ENCODE peak calls at places on chromosomes 12 and 14, in eight cellular contexts. One of them, this sample, is unnamed.
A peak's percentile ranks its signal among the peaks of the same experiment; 100 is the strongest.

GRCh38 chr14:95261616-95262510 is 57.8 kb downstream of the CLMN start:
- DNase-seq in AG20443: no peak
- DNase-seq in MV-4-11: no peak
- DNase-seq in stimulated activated naive CD4-positive, alpha-beta T cell: no peak
- DNase-seq in stimulated activated CD4-positive, alpha-beta T cell treated with anti-CD3 and anti-CD28 coated beads, Interleukin-1b, Interleukin-23, amount 100 ng/mL, for 4 hours: no peak
- DNase-seq in Caco-2: no peak
- DNase-seq in endothelial cell: no peak
- DNase-seq in posterior vena cava: no peak
- DNase-seq in this sample: no peak

GRCh38 chr14:36553650-36554260 is 28.7 kb downstream of the NKX2-8 start:
- DNase-seq in AG20443: peak; percentile 74
- DNase-seq in MV-4-11: peak; percentile 49
- DNase-seq in stimulated activated naive CD4-positive, alpha-beta T cell: no peak
- DNase-seq in stimulated activated CD4-positive, alpha-beta T cell treated with anti-CD3 and anti-CD28 coated beads, Interleukin-1b, Interleukin-23, amount 100 ng/mL, for 4 hours: no peak
- DNase-seq in Caco-2: peak; percentile 48
- DNase-seq in endothelial cell: no peak
- DNase-seq in posterior vena cava: no peak
- DNase-seq in this sample: peak; percentile 54

GRCh38 chr14:24630872-24631477 is 3.0 kb downstream of the GZMB start:
- DNase-seq in AG20443: peak; percentile 41
- DNase-seq in MV-4-11: no peak
- DNase-seq in stimulated activated naive CD4-positive, alpha-beta T cell: no peak
- DNase-seq in stimulated activated CD4-positive, alpha-beta T cell treated with anti-CD3 and anti-CD28 coated beads, Interleukin-1b, Interleukin-23, amount 100 ng/mL, for 4 hours: no peak
- DNase-seq in Caco-2: no peak
- DNase-seq in endothelial cell: no peak
- DNase-seq in posterior vena cava: no peak
- DNase-seq in this sample: no peak

GRCh38 chr12:76962099-76962498 is 83.3 kb upstream of the CSRP2 start:
- DNase-seq in AG20443: no peak
- DNase-seq in MV-4-11: no peak
- DNase-seq in stimulated activated naive CD4-positive, alpha-beta T cell: no peak
- DNase-seq in stimulated activated CD4-positive, alpha-beta T cell treated with anti-CD3 and anti-CD28 coated beads, Interleukin-1b, Interleukin-23, amount 100 ng/mL, for 4 hours: no peak
- DNase-seq in Caco-2: no peak
- DNase-seq in endothelial cell: no peak
- DNase-seq in posterior vena cava: no peak
- DNase-seq in this sample: no peak

GRCh38 chr12:68534108-68534507 is 76.6 kb upstream of the RAP1B start:
- DNase-seq in AG20443: no peak
- DNase-seq in MV-4-11: no peak
- DNase-seq in stimulated activated naive CD4-positive, alpha-beta T cell: no peak
- DNase-seq in stimulated activated CD4-positive, alpha-beta T cell treated with anti-CD3 and anti-CD28 coated beads, Interleukin-1b, Interleukin-23, amount 100 ng/mL, for 4 hours: no peak
- DNase-seq in Caco-2: no peak
- DNase-seq in endothelial cell: no peak
- DNase-seq in posterior vena cava: no peak
- DNase-seq in this sample: no peak

GRCh38 chr14:69242311-69243224 is 17.4 kb upstream of the GALNT16 start:
- DNase-seq in AG20443: peak; percentile 82
- DNase-seq in MV-4-11: peak; percentile 66
- DNase-seq in stimulated activated naive CD4-positive, alpha-beta T cell: peak; percentile 29
- DNase-seq in stimulated activated CD4-positive, alpha-beta T cell treated with anti-CD3 and anti-CD28 coated beads, Interleukin-1b, Interleukin-23, amount 100 ng/mL, for 4 hours: peak; percentile 28
- DNase-seq in Caco-2: peak; percentile 61
- DNase-seq in endothelial cell: peak; percentile 55
- DNase-seq in posterior vena cava: no peak
- DNase-seq in this sample: peak; percentile 59

GRCh38 chr12:121209629-121210572 is at the start of gene P2RX4:
- DNase-seq in AG20443: peak; percentile 93
- DNase-seq in MV-4-11: peak; percentile 72
- DNase-seq in stimulated activated naive CD4-positive, alpha-beta T cell: peak; percentile 80
- DNase-seq in stimulated activated CD4-positive, alpha-beta T cell treated with anti-CD3 and anti-CD28 coated beads, Interleukin-1b, Interleukin-23, amount 100 ng/mL, for 4 hours: peak; percentile 74
- DNase-seq in Caco-2: peak; percentile 96
- DNase-seq in endothelial cell: peak; percentile 85
- DNase-seq in posterior vena cava: peak; percentile 96
- DNase-seq in this sample: peak; percentile 89

GRCh38 chr14:89011727-89012271 is 187.3 kb downstream of the TTC8 start:
- DNase-seq in AG20443: no peak
- DNase-seq in MV-4-11: no peak
- DNase-seq in stimulated activated naive CD4-positive, alpha-beta T cell: no peak
- DNase-seq in stimulated activated CD4-positive, alpha-beta T cell treated with anti-CD3 and anti-CD28 coated beads, Interleukin-1b, Interleukin-23, amount 100 ng/mL, for 4 hours: no peak
- DNase-seq in Caco-2: peak; percentile 42
- DNase-seq in endothelial cell: no peak
- DNase-seq in posterior vena cava: no peak
- DNase-seq in this sample: no peak

GRCh38 chr12:69101505-69101904 is 137.9 kb upstream of the CPSF6 start:
- DNase-seq in AG20443: no peak
- DNase-seq in MV-4-11: no peak
- DNase-seq in stimulated activated naive CD4-positive, alpha-beta T cell: no peak
- DNase-seq in stimulated activated CD4-positive, alpha-beta T cell treated with anti-CD3 and anti-CD28 coated beads, Interleukin-1b, Interleukin-23, amount 100 ng/mL, for 4 hours: no peak
- DNase-seq in Caco-2: no peak
- DNase-seq in endothelial cell: no peak
- DNase-seq in posterior vena cava: no peak
- DNase-seq in this sample: no peak

GRCh38 chr12:26524862-26525465 is 308.0 kb downstream of the ITPR2 start:
- DNase-seq in AG20443: no peak
- DNase-seq in MV-4-11: peak; percentile 24
- DNase-seq in stimulated activated naive CD4-positive, alpha-beta T cell: no peak
- DNase-seq in stimulated activated CD4-positive, alpha-beta T cell treated with anti-CD3 and anti-CD28 coated beads, Interleukin-1b, Interleukin-23, amount 100 ng/mL, for 4 hours: no peak
- DNase-seq in Caco-2: peak; percentile 60
- DNase-seq in endothelial cell: no peak
- DNase-seq in posterior vena cava: no peak
- DNase-seq in this sample: peak; percentile 43

GRCh38 chr12:101299931-101300330 is 20.0 kb downstream of the UTP20 start:
- DNase-seq in AG20443: no peak
- DNase-seq in MV-4-11: no peak
- DNase-seq in stimulated activated naive CD4-positive, alpha-beta T cell: no peak
- DNase-seq in stimulated activated CD4-positive, alpha-beta T cell treated with anti-CD3 and anti-CD28 coated beads, Interleukin-1b, Interleukin-23, amount 100 ng/mL, for 4 hours: no peak
- DNase-seq in Caco-2: no peak
- DNase-seq in endothelial cell: no peak
- DNase-seq in posterior vena cava: no peak
- DNase-seq in this sample: no peak

GRCh38 chr12:49342066-49342913 is 4.4 kb upstream of the DNAJC22 start:
- DNase-seq in AG20443: peak; percentile 67
- DNase-seq in MV-4-11: peak; percentile 68
- DNase-seq in stimulated activated naive CD4-positive, alpha-beta T cell: peak; percentile 18
- DNase-seq in stimulated activated CD4-positive, alpha-beta T cell treated with anti-CD3 and anti-CD28 coated beads, Interleukin-1b, Interleukin-23, amount 100 ng/mL, for 4 hours: peak; percentile 60
- DNase-seq in Caco-2: peak; percentile 74
- DNase-seq in endothelial cell: peak; percentile 94
- DNase-seq in posterior vena cava: peak; percentile 91
- DNase-seq in this sample: peak; percentile 92

GRCh38 chr14:87013583-87013982 is 979.4 kb downstream of the GALC start:
- DNase-seq in AG20443: peak; percentile 28
- DNase-seq in MV-4-11: no peak
- DNase-seq in stimulated activated naive CD4-positive, alpha-beta T cell: no peak
- DNase-seq in stimulated activated CD4-positive, alpha-beta T cell treated with anti-CD3 and anti-CD28 coated beads, Interleukin-1b, Interleukin-23, amount 100 ng/mL, for 4 hours: no peak
- DNase-seq in Caco-2: no peak
- DNase-seq in endothelial cell: no peak
- DNase-seq in posterior vena cava: no peak
- DNase-seq in this sample: no peak

GRCh38 chr14:102645746-102646440 is 53.4 kb downstream of the RCOR1 start:
- DNase-seq in AG20443: no peak
- DNase-seq in MV-4-11: peak; percentile 80
- DNase-seq in stimulated activated naive CD4-positive, alpha-beta T cell: no peak
- DNase-seq in stimulated activated CD4-positive, alpha-beta T cell treated with anti-CD3 and anti-CD28 coated beads, Interleukin-1b, Interleukin-23, amount 100 ng/mL, for 4 hours: no peak
- DNase-seq in Caco-2: no peak
- DNase-seq in endothelial cell: no peak
- DNase-seq in posterior vena cava: no peak
- DNase-seq in this sample: no peak

GRCh38 chr12:52207895-52208294 is 16.1 kb upstream of the KRT80 start:
- DNase-seq in AG20443: peak; percentile 75
- DNase-seq in MV-4-11: no peak
- DNase-seq in stimulated activated naive CD4-positive, alpha-beta T cell: no peak
- DNase-seq in stimulated activated CD4-positive, alpha-beta T cell treated with anti-CD3 and anti-CD28 coated beads, Interleukin-1b, Interleukin-23, amount 100 ng/mL, for 4 hours: no peak
- DNase-seq in Caco-2: no peak
- DNase-seq in endothelial cell: no peak
- DNase-seq in posterior vena cava: peak; percentile 89
- DNase-seq in this sample: no peak

This sample was measured in ACHN.